ENCODE peak calls at places on chromosomes 12 and 14, in eight cellular contexts. E is breast epithelium, L is coronary artery, N is heart right ventricle, H is foreskin fibroblast, C is stomach, T is HCT116, B is cardiac muscle cell. R is an unnamed sample.
A peak's percentile ranks its signal among the peaks of the same experiment; 100 is the strongest.

GRCh38 chr14:69910871-69911270 is 31.7 kb downstream of the SMOC1 start:
- DNase-seq in N (no peak), E (no peak), C (no peak), H (no peak), B (no peak), L (no peak), T (no peak), R (no peak)

GRCh38 chr12:123705935-123706334 is 6.2 kb upstream of the ATP6V0A2 start:
- DNase-seq in B (no peak), C (no peak), N (no peak), E (no peak), H (no peak), T (peak; percentile 19), L (no peak), R (no peak)

GRCh38 chr14:94472842-94473241 is 3.2 kb downstream of the SERPINA9 start:
- DNase-seq in N (no peak), T (no peak), B (no peak), E (peak; percentile 3), L (peak; percentile 26), C (no peak), H (no peak), R (no peak)

GRCh38 chr12:113933201-113933786 is 32.8 kb downstream of the RBM19 start:
- DNase-seq in N (peak; percentile 26), H (peak; percentile 72), T (no peak), L (no peak), B (peak; percentile 60), C (no peak), E (no peak), R (peak; percentile 33)

GRCh38 chr12:122162976-122163375 is 11.0 kb downstream of the IL31 start:
- DNase-seq in H (no peak), E (no peak), C (no peak), L (no peak), N (no peak), B (no peak), T (no peak), R (no peak)

GRCh38 chr12:57605308-57606015 is 838 bp downstream of the DTX3 start:
- DNase-seq in C (no peak), H (no peak), L (no peak), N (no peak), T (no peak), B (peak; percentile 43), E (peak; percentile 50), R (no peak)

GRCh38 chr12:4346931-4347330 is 25.9 kb downstream of the TIGAR start:
- DNase-seq in E (no peak), H (no peak), B (no peak), T (no peak), N (no peak), L (no peak), C (no peak), R (no peak)

GRCh38 chr14:50344116-50344775 is 32.1 kb downstream of the DMAC2L start:
- DNase-seq in B (no peak), H (no peak), E (no peak), T (no peak), L (no peak), C (no peak), N (no peak), R (no peak)

GRCh38 chr14:90513151-90514014 is 116.6 kb downstream of the CALM1 start:
- DNase-seq in C (peak; percentile 95), L (no peak), B (no peak), T (no peak), H (no peak), N (peak; percentile 85), E (peak; percentile 91), R (no peak)

GRCh38 chr14:81062816-81063215 is 107.4 kb downstream of the TSHR start:
- DNase-seq in E (no peak), T (peak; percentile 21), B (peak; percentile 20), N (no peak), C (no peak), L (no peak), H (no peak), R (no peak)
- TF ChIP-seq CTCF in E (no peak), T (peak; percentile 35), B (no peak), N (peak; percentile 36), C (no peak), L (no peak), H (peak; percentile 9), R (no peak)

GRCh38 chr12:53975019-53975815 is 463 bp upstream of the HOTAIR start:
- DNase-seq in T (no peak), L (no peak), E (no peak), B (no peak), H (peak; percentile 54), N (no peak), C (no peak), R (no peak)
- H3K4me3 ChIP-seq in T (no peak overlapping the region), L (peak overlapping the region; percentile 63), E (peak overlapping the region; percentile 42), B (no peak overlapping the region), H (peak overlapping the region; percentile 55), N (no peak overlapping the region), C (no peak overlapping the region), R (peak overlapping the region; percentile 76)

GRCh38 chr12:118034429-118035193 is 18.1 kb downstream of the RFC5 start:
- DNase-seq in H (peak; percentile 75), C (no peak), N (no peak), B (peak; percentile 44), L (no peak), E (no peak), T (no peak), R (no peak)
- TF ChIP-seq CTCF in H (peak; percentile 44), C (no peak), N (peak; percentile 45), B (peak; percentile 46), L (no peak), E (no peak), T (peak; percentile 89), R (peak; percentile 61)

GRCh38 chr12:118357327-118358007 is 15.2 kb downstream of the TAOK3 start:
- DNase-seq in B (no peak), C (no peak), L (no peak), T (peak; percentile 63), E (no peak), N (no peak), H (peak; percentile 89), R (no peak)
- H3K4me3 ChIP-seq in B (no peak overlapping the region), C (no peak overlapping the region), L (no peak overlapping the region), T (no peak overlapping the region), E (no peak overlapping the region), N (no peak overlapping the region), H (no peak overlapping the region), R (no peak overlapping the region)

GRCh38 chr14:91750634-91751198 is 18.8 kb upstream of the CATSPERB start:
- DNase-seq in N (no peak), L (no peak), T (no peak), E (no peak), C (no peak), H (no peak), B (no peak), R (no peak)
- TF ChIP-seq CTCF in N (no peak), L (no peak), T (no peak), E (no peak), C (no peak), H (no peak), B (no peak), R (no peak)

DNA sequence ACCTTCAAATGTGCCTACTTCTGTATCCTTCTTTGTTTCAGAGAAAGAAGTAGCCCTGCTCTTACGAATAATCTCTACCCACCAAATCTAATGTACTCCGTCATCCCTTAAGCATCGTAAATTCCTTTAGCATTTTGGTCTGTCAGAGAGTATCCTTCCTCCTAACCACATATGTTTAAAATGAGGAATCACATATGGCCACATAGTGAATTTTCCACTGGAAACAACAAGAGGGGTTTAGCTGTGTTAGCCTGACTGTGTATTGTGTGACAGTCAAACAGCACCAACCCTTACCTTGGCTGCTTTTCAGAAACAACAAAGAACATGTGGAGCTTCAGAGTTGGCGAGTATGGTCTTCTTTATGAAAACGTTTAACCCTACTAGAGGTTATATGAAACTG is 5.5 kb downstream of the LUM start:
- DNase-seq in L (no peak), B (no peak), E (no peak), N (no peak), H (peak; percentile 64), T (no peak), C (no peak), R (no peak)
- H3K4me3 ChIP-seq in L (peak overlapping the region; percentile 11), B (no peak overlapping the region), E (peak overlapping the region; percentile 9), N (peak overlapping the region; percentile 32), H (peak overlapping the region; percentile 13), T (no peak overlapping the region), C (no peak overlapping the region), R (no peak overlapping the region)

GRCh38 chr12:54004063-54004840 is 4.3 kb downstream of the HOXC9 start:
- DNase-seq in C (no peak), B (no peak), T (no peak), N (no peak), E (no peak), L (no peak), H (peak; percentile 51), R (no peak)
- TF ChIP-seq CTCF in C (no peak), B (no peak), T (no peak), N (no peak), E (no peak), L (no peak), H (no peak), R (peak; percentile 35)

GRCh38 chr12:112005419-112006395 is 7.3 kb downstream of the TMEM116 start:
- DNase-seq in E (peak; percentile 70), C (peak; percentile 67), T (peak; percentile 24), L (no peak), B (peak; percentile 38), H (peak; percentile 39), N (no peak), R (no peak)
- H3K4me3 ChIP-seq in E (peak overlapping the region; percentile 28), C (no peak overlapping the region), T (no peak overlapping the region), L (no peak overlapping the region), B (no peak overlapping the region), H (no peak overlapping the region), N (peak overlapping the region; percentile 39), R (no peak overlapping the region)

DNA sequence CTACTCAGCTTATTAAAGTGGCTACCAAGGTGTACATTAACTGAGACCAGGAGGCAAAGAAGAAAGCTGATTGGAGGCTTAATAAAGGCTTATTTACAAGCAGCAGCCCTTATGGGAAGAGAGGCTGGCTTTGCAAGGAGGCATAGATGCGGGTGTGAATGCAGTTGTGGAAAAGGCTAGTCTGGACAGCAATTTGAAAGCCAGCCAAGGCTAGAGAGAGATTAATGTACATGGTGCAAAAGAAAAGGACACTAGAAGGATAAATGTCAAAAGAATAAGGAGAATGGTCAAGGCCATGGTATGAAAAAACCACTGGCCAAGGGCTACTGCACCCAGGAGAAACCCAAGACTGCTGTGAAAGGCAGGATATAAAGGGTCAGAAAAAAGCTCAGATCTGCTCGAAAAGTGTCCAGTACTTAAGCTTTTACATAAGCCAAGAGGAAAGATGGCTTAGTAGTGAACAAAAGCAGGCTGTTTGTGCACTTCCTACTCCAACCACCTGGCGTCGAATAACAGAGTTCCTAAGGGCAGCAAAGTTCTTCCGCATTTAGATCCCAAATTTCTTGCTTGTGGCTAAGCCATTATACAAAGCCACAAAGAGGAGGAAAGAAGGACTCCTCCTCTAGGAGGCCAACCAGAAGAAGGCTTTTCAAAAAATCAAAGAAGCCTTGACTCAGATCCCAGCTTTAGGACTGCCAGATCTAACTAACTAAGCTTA is 24.0 kb downstream of the KLRK1 start:
- DNase-seq in N (no peak), T (peak; percentile 26), E (no peak), L (no peak), B (no peak), C (no peak), H (peak; percentile 35), R (no peak)
- TF ChIP-seq CTCF in N (no peak), T (no peak), E (no peak), L (no peak), B (peak; percentile 36), C (no peak), H (no peak), R (no peak)

R was measured in AG04449.